ENCODE peak calls at places on chromosomes 5 and 9, in four cellular contexts. One of them, this sample, is unnamed. For H3K9me3, the result is how much of the 10 kb centered on the place peaks cover.

GRCh38 chr5:57724836-57725235 is 242.2 kb upstream of the ACTBL2 start:
- DNase-seq in heart left ventricle: no peak
- DNase-seq in testis: no peak
- DNase-seq in gastrocnemius medialis: no peak
- DNase-seq in this sample: no peak

GRCh38 chr9:130186051-130186450 is 13.8 kb downstream of the NCS1 start:
- DNase-seq in heart left ventricle: no peak
- DNase-seq in testis: no peak
- DNase-seq in gastrocnemius medialis: no peak
- DNase-seq in this sample: no peak

GRCh38 chr5:27008604-27009564 is 29.5 kb downstream of the CDH9 start:
- DNase-seq in heart left ventricle: no peak
- DNase-seq in testis: no peak
- DNase-seq in gastrocnemius medialis: no peak
- DNase-seq in this sample: no peak

GRCh38 chr9:68711281-68711680 is 6.2 kb downstream of the PIP5K1B start:
- DNase-seq in heart left ventricle: no peak
- DNase-seq in testis: no peak
- DNase-seq in gastrocnemius medialis: no peak
- DNase-seq in this sample: no peak

GRCh38 chr5:20514145-20514544 is 526.1 kb upstream of the CDH18 start:
- DNase-seq in heart left ventricle: no peak
- DNase-seq in testis: no peak
- DNase-seq in gastrocnemius medialis: no peak
- DNase-seq in this sample: no peak

GRCh38 chr5:141914154-141914743 is 9.4 kb upstream of the DELE1 start:
- DNase-seq in heart left ventricle: peak
- DNase-seq in testis: peak
- DNase-seq in gastrocnemius medialis: peak
- DNase-seq in this sample: no peak

GRCh38 chr5:15587941-15588340 is 88.0 kb downstream of the FBXL7 start:
- DNase-seq in heart left ventricle: no peak
- DNase-seq in testis: no peak
- DNase-seq in gastrocnemius medialis: no peak
- DNase-seq in this sample: no peak

GRCh38 chr9:89978185-89978584 is 373.4 kb downstream of the GADD45G start:
- DNase-seq in heart left ventricle: no peak
- DNase-seq in testis: peak
- DNase-seq in gastrocnemius medialis: no peak
- DNase-seq in this sample: no peak

GRCh38 chr5:14676320-14676719 is 11.8 kb downstream of the OTULIN start:
- DNase-seq in heart left ventricle: no peak
- DNase-seq in testis: no peak
- DNase-seq in gastrocnemius medialis: no peak
- DNase-seq in this sample: no peak

GRCh38 chr5:87210076-87210475 is 57.6 kb upstream of the RASA1 start:
- DNase-seq in heart left ventricle: no peak
- DNase-seq in testis: no peak
- DNase-seq in gastrocnemius medialis: no peak
- DNase-seq in this sample: no peak

GRCh38 chr5:87211676-87212075 is 56.0 kb upstream of the RASA1 start:
- DNase-seq in heart left ventricle: no peak
- DNase-seq in testis: no peak
- DNase-seq in gastrocnemius medialis: no peak
- DNase-seq in this sample: no peak

GRCh38 chr5:87210743-87211142 is 56.9 kb upstream of the RASA1 start:
- DNase-seq in heart left ventricle: no peak
- DNase-seq in testis: no peak
- DNase-seq in gastrocnemius medialis: no peak
- DNase-seq in this sample: no peak
- H3K4me3 ChIP-seq in heart left ventricle: no peak
- H3K4me3 ChIP-seq in testis: no peak
- H3K4me3 ChIP-seq in gastrocnemius medialis: no peak
- H3K4me3 ChIP-seq in this sample: no peak

GRCh38 chr5:82277987-82278710 is at the start of gene RPS23:
- DNase-seq in heart left ventricle: peak
- DNase-seq in testis: peak
- DNase-seq in gastrocnemius medialis: peak
- DNase-seq in this sample: peak
- TF ChIP-seq POLR2A in heart left ventricle: peak
- TF ChIP-seq POLR2A in testis: no peak
- TF ChIP-seq POLR2A in gastrocnemius medialis: peak
- TF ChIP-seq POLR2A in this sample: peak

GRCh38 chr9:103902263-103902662 is 191.8 kb upstream of the SMC2 start:
- DNase-seq in heart left ventricle: no peak
- DNase-seq in testis: no peak
- DNase-seq in gastrocnemius medialis: no peak
- DNase-seq in this sample: no peak

GRCh38 chr9:103904242-103904641 is 189.9 kb upstream of the SMC2 start:
- DNase-seq in heart left ventricle: no peak
- DNase-seq in testis: no peak
- DNase-seq in gastrocnemius medialis: no peak
- DNase-seq in this sample: no peak

GRCh38 chr9:103894184-103894583 is 199.9 kb upstream of the SMC2 start:
- DNase-seq in heart left ventricle: no peak
- DNase-seq in testis: no peak
- DNase-seq in gastrocnemius medialis: no peak
- DNase-seq in this sample: no peak

GRCh38 chr9:103898550-103898949 is 195.6 kb upstream of the SMC2 start:
- DNase-seq in heart left ventricle: no peak
- DNase-seq in testis: no peak
- DNase-seq in gastrocnemius medialis: no peak
- DNase-seq in this sample: no peak

GRCh38 chr9:103899836-103900235 is 194.3 kb upstream of the SMC2 start:
- DNase-seq in heart left ventricle: no peak
- DNase-seq in testis: no peak
- DNase-seq in gastrocnemius medialis: no peak
- DNase-seq in this sample: no peak
- H3K9me3 ChIP-seq in heart left ventricle: under half
- H3K9me3 ChIP-seq in testis: under half
- H3K9me3 ChIP-seq in gastrocnemius medialis: under half
- H3K9me3 ChIP-seq in this sample: under half

GRCh38 chr5:76729373-76730290 is 13.7 kb downstream of the F2R start:
- DNase-seq in heart left ventricle: no peak
- DNase-seq in testis: no peak
- DNase-seq in gastrocnemius medialis: no peak
- DNase-seq in this sample: no peak

GRCh38 chr5:76728965-76729364 is 13.0 kb downstream of the F2R start:
- DNase-seq in heart left ventricle: no peak
- DNase-seq in testis: no peak
- DNase-seq in gastrocnemius medialis: no peak
- DNase-seq in this sample: no peak

GRCh38 chr5:76735762-76736545 is 20.0 kb downstream of the F2R start:
- DNase-seq in heart left ventricle: no peak
- DNase-seq in testis: no peak
- DNase-seq in gastrocnemius medialis: no peak
- DNase-seq in this sample: no peak

GRCh38 chr5:76733049-76733417 is 17.1 kb downstream of the F2R start:
- DNase-seq in heart left ventricle: no peak
- DNase-seq in testis: no peak
- DNase-seq in gastrocnemius medialis: no peak
- DNase-seq in this sample: no peak

DNA sequence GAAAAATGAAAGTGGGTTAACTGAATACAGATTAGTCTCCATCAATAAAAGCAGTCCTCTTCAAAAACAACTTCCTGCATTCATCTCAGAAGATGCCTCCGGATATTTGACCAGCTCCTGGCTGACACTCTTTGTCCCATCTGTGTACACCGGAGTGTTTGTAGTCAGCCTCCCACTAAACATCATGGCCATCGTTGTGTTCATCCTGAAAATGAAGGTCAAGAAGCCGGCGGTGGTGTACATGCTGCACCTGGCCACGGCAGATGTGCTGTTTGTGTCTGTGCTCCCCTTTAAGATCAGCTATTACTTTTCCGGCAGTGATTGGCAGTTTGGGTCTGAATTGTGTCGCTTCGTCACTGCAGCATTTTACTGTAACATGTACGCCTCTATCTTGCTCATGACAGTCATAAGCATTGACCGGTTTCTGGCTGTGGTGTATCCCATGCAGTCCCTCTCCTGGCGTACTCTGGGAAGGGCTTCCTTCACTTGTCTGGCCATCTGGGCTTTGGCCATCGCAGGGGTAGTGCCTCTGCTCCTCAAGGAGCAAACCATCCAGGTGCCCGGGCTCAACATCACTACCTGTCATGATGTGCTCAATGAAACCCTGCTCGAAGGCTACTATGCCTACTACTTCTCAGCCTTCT is 16.6 kb downstream of the F2R start:
- DNase-seq in heart left ventricle: no peak
- DNase-seq in testis: no peak
- DNase-seq in gastrocnemius medialis: no peak
- DNase-seq in this sample: no peak
- H3K4me3 ChIP-seq in heart left ventricle: no peak
- H3K4me3 ChIP-seq in testis: no peak
- H3K4me3 ChIP-seq in gastrocnemius medialis: no peak
- H3K4me3 ChIP-seq in this sample: no peak

GRCh38 chr5:178238313-178238635 is 5.7 kb upstream of the PHYKPL start:
- DNase-seq in heart left ventricle: no peak
- DNase-seq in testis: no peak
- DNase-seq in gastrocnemius medialis: no peak
- DNase-seq in this sample: no peak

GRCh38 chr5:178237431-178238312 is 5.1 kb upstream of the PHYKPL start:
- DNase-seq in heart left ventricle: no peak
- DNase-seq in testis: no peak
- DNase-seq in gastrocnemius medialis: no peak
- DNase-seq in this sample: no peak

GRCh38 chr5:178240341-178240741 is 7.7 kb upstream of the PHYKPL start:
- DNase-seq in heart left ventricle: no peak
- DNase-seq in testis: no peak
- DNase-seq in gastrocnemius medialis: no peak
- DNase-seq in this sample: no peak

GRCh38 chr5:178240772-178241171 is 8.2 kb upstream of the PHYKPL start:
- DNase-seq in heart left ventricle: no peak
- DNase-seq in testis: no peak
- DNase-seq in gastrocnemius medialis: no peak
- DNase-seq in this sample: no peak

GRCh38 chr5:178238711-178239592 is 6.3 kb upstream of the PHYKPL start:
- DNase-seq in heart left ventricle: no peak
- DNase-seq in testis: no peak
- DNase-seq in gastrocnemius medialis: no peak
- DNase-seq in this sample: no peak
- TF ChIP-seq POLR2A in heart left ventricle: no peak
- TF ChIP-seq POLR2A in testis: no peak
- TF ChIP-seq POLR2A in gastrocnemius medialis: no peak
- TF ChIP-seq POLR2A in this sample: no peak